ENCODE peak calls at places on chromosomes 12 and 14, in ten cellular contexts. D is body of pancreas, A is GM12892, Y is prostate gland, L is stomach, T is tibial nerve, C is IMR-90, I is heart left ventricle, U is ovary, W is uterus. V is an unnamed sample.

GRCh38 chr12:116009805-116010204 is 267.7 kb downstream of the MED13L start:
- DNase-seq in T (no peak), D (no peak), I (no peak), W (no peak), U (no peak), C (no peak), Y (no peak), L (no peak), A (no peak), V (no peak)

GRCh38 chr12:122948605-122949004 is 17.7 kb downstream of the ABCB9 start:
- DNase-seq in U (no peak), A (no peak), Y (no peak), C (no peak), I (no peak), D (no peak), W (no peak), T (no peak), L (no peak), V (no peak)

GRCh38 chr14:20295067-20295466 is 10.7 kb downstream of the TTC5 start:
- DNase-seq in C (no peak), T (no peak), A (no peak), U (no peak), W (no peak), Y (no peak), D (no peak), L (no peak), I (no peak), V (no peak)

GRCh38 chr12:21797539-21797938 is 23.0 kb upstream of the KCNJ8 start:
- DNase-seq in T (no peak), C (peak; percentile 44), U (no peak), Y (no peak), D (no peak), L (no peak), A (no peak), I (no peak), W (no peak), V (no peak)

GRCh38 chr12:96208346-96208745 is 14.2 kb downstream of the ELK3 start:
- DNase-seq in L (no peak), C (peak; percentile 86), T (no peak), U (no peak), W (no peak), I (no peak), A (no peak), Y (no peak), D (no peak), V (no peak)

GRCh38 chr12:104121001-104121400 is 17.0 kb downstream of the NFYB start:
- DNase-seq in C (peak; percentile 78), U (no peak), I (no peak), A (no peak), W (no peak), T (no peak), Y (no peak), D (no peak), L (no peak), V (no peak)

GRCh38 chr14:34650786-34651584 is 21.0 kb upstream of the SNX6 start:
- DNase-seq in D (no peak), C (peak; percentile 100), I (no peak), W (no peak), L (no peak), A (no peak), Y (no peak), T (no peak), U (no peak), V (peak; percentile 52)

GRCh38 chr12:6347367-6348338 is 5.8 kb upstream of the TNFRSF1A start:
- DNase-seq in W (peak; percentile 69), T (no peak), L (peak; percentile 83), A (no peak), D (peak; percentile 58), Y (no peak), U (peak; percentile 75), I (peak; percentile 64), C (peak; percentile 64), V (no peak)

GRCh38 chr12:124520258-124520657 is 47.2 kb downstream of the NCOR2 start:
- DNase-seq in C (peak; percentile 29), T (no peak), L (peak; percentile 86), I (no peak), Y (peak; percentile 95), U (no peak), A (no peak), W (peak; percentile 48), D (peak; percentile 87), V (peak; percentile 67)

GRCh38 chr14:96586056-96586455 is 83.9 kb downstream of the PAPOLA start:
- DNase-seq in D (no peak), C (no peak), U (no peak), T (no peak), W (no peak), A (no peak), L (no peak), Y (no peak), I (no peak), V (no peak)

GRCh38 chr12:108856428-108857157 is 790 bp downstream of the SSH1 start:
- DNase-seq in I (peak; percentile 80), D (peak; percentile 63), Y (peak; percentile 59), W (peak; percentile 52), A (no peak), U (peak; percentile 57), L (peak; percentile 83), C (peak; percentile 87), T (peak; percentile 54), V (no peak)
- TF ChIP-seq POLR2A in I (no peak), D (peak; percentile 68), Y (peak; percentile 40), W (no peak), A (peak; percentile 45), U (no peak), L (no peak), C (peak; percentile 97), T (peak; percentile 21), V (peak; percentile 71)

GRCh38 chr12:47787596-47788319 is 14.7 kb downstream of the SLC48A1 start:
- DNase-seq in I (no peak), D (no peak), U (no peak), L (no peak), W (no peak), A (no peak), C (no peak), Y (no peak), T (no peak), V (no peak)

GRCh38 chr12:47789712-47790489 is 16.9 kb downstream of the SLC48A1 start:
- DNase-seq in U (no peak), T (no peak), W (no peak), C (no peak), A (no peak), I (no peak), L (no peak), Y (no peak), D (no peak), V (no peak)

GRCh38 chr12:47790676-47791350 is 17.8 kb downstream of the SLC48A1 start:
- DNase-seq in W (no peak), D (no peak), U (no peak), Y (no peak), L (no peak), T (no peak), A (no peak), C (no peak), I (no peak), V (no peak)

GRCh38 chr12:47791351-47791746 is 18.3 kb downstream of the SLC48A1 start:
- DNase-seq in C (no peak), A (no peak), D (no peak), Y (no peak), W (no peak), U (no peak), T (no peak), L (no peak), I (no peak), V (no peak)

DNA sequence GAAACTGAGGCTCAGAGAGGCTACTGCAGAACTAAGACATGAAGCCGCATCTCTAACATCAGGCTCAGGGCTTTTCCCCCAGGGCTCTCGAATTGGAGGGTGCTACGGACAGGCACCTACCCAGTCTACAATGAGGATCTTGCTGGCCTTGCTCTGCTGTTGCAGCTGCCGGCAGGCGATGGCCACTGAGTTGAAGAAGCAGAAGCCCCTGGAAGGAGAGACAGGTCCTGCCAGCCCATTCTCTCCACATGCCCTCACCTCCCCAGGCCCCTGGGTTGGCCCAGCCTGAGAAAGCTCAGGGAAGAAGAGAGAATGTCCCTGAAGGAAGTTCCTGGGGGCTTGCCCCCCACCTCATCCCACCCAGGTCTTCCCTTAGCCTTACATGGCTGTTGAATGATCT is 16.1 kb downstream of the SLC48A1 start:
- DNase-seq in I (no peak), C (no peak), Y (no peak), T (no peak), L (no peak), A (no peak), U (no peak), D (no peak), W (no peak), V (no peak)
- TF ChIP-seq POLR2A in I (no peak), C (no peak), Y (no peak), T (no peak), L (no peak), A (no peak), U (no peak), D (no peak), W (no peak), V (no peak)

DNA sequence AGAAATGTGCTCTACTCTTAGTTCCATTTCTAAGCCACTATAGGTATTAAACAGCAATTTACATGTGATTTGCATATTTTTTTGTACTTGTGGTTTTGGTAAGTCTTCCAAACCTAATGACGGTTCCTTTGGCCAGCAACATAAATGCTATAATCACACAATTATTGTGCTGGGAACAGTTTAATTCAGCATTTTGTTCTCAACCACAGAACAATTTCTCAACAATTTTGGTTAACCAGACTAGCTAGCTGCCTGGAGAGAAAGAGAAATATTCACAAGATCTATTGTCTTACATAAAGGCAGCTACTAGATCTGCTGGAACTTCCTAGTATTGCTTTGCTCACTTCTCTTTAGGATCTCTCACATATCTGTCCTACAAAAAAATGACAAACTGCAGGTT is 265.3 kb downstream of the SOX5 start:
- DNase-seq in D (no peak), T (no peak), C (no peak), L (no peak), Y (no peak), U (no peak), W (no peak), I (no peak), A (no peak), V (no peak)
- TF ChIP-seq POLR2A in D (no peak), T (no peak), C (no peak), L (no peak), Y (no peak), U (no peak), W (no peak), I (no peak), A (no peak), V (no peak)

GRCh38 chr12:65894127-65894526 is 69.8 kb downstream of the HMGA2 start:
- DNase-seq in D (no peak), L (no peak), Y (no peak), I (no peak), T (no peak), U (no peak), W (no peak), A (no peak), C (peak; percentile 67), V (no peak)

GRCh38 chr12:65896743-65897142 is 72.5 kb downstream of the HMGA2 start:
- DNase-seq in D (no peak), A (no peak), I (no peak), Y (no peak), U (no peak), L (no peak), C (no peak), T (no peak), W (no peak), V (no peak)

GRCh38 chr12:65895031-65895430 is 70.7 kb downstream of the HMGA2 start:
- DNase-seq in Y (no peak), D (no peak), C (no peak), U (no peak), W (no peak), A (no peak), I (no peak), L (no peak), T (no peak), V (no peak)

GRCh38 chr12:65894624-65895023 is 70.3 kb downstream of the HMGA2 start:
- DNase-seq in L (no peak), Y (no peak), W (no peak), C (no peak), U (no peak), D (no peak), A (no peak), T (no peak), I (no peak), V (no peak)

GRCh38 chr12:65895759-65896656 is 71.7 kb downstream of the HMGA2 start:
- DNase-seq in C (no peak), L (no peak), U (no peak), D (no peak), I (no peak), T (no peak), A (no peak), Y (no peak), W (no peak), V (no peak)
- TF ChIP-seq POLR2A in C (no peak), L (no peak), U (no peak), D (no peak), I (no peak), T (peak; percentile 10), A (no peak), Y (no peak), W (no peak), V (no peak)

V was measured in H54.